ENCODE peak calls at places on chromosomes 4 and X, in four cellular contexts. Q is HL-60, H is K562, M is GM12878. S is an unnamed sample.
A peak's percentile ranks its signal among the peaks of the same experiment; 100 is the strongest.

GRCh38 chr4:39526810-39527295 is 386 bp downstream of the UGDH start:
- DNase-seq in Q (no peak), H (no peak), M (no peak), S (peak; percentile 18)

GRCh38 chr4:184801781-184802180 is 24.0 kb downstream of the ACSL1 start:
- DNase-seq in Q (no peak), H (no peak), M (no peak), S (no peak)

GRCh38 chr4:181194096-181194495 is 1049.1 kb upstream of the TENM3 start:
- DNase-seq in Q (no peak), H (no peak), M (no peak), S (no peak)

GRCh38 chr4:65367306-65367705 is 303.0 kb downstream of the EPHA5 start:
- DNase-seq in Q (no peak), H (no peak), M (no peak), S (no peak)

GRCh38 chr4:154004859-154005520 is 216.1 kb upstream of the SFRP2 start:
- DNase-seq in Q (no peak), H (no peak), M (no peak), S (no peak)

GRCh38 chrX:138756234-138756633 is 44.7 kb upstream of the FGF13 start:
- DNase-seq in Q (no peak), H (peak; percentile 8), M (no peak), S (no peak)

GRCh38 chr4:675036-675804 is 878 bp downstream of the MYL5 start:
- DNase-seq in Q (no peak), H (no peak), M (no peak), S (no peak)

GRCh38 chrX:49269010-49269767 is 404 bp upstream of the PPP1R3F start:
- DNase-seq in Q (peak; percentile 94), H (peak; percentile 94), M (peak; percentile 93), S (peak; percentile 69)

GRCh38 chr4:1868912-1869311 is 2.3 kb upstream of the NSD2 start:
- DNase-seq in Q (no peak), H (no peak), M (no peak), S (no peak)

GRCh38 chr4:182531555-182532162 is 288.5 kb downstream of the TENM3 start:
- DNase-seq in Q (no peak), H (no peak), M (no peak), S (no peak)

GRCh38 chr4:122827899-122828601 is 1.4 kb downstream of the FGF2 start:
- DNase-seq in Q (no peak), H (peak; percentile 67), M (peak; percentile 80), S (peak; percentile 55)

GRCh38 chr4:118112647-118113046 is 78.4 kb downstream of the NDST3 start:
- DNase-seq in Q (no peak), H (no peak), M (no peak), S (no peak)

GRCh38 chr4:153518001-153518400 is 51.8 kb downstream of the TMEM131L start:
- DNase-seq in Q (no peak), H (no peak), M (no peak), S (no peak)

GRCh38 chrX:121191779-121192178 is 144.4 kb downstream of the GLUD2 start:
- DNase-seq in Q (no peak), H (peak; percentile 84), M (no peak), S (no peak)

GRCh38 chrX:18428006-18428405 is 2.6 kb downstream of the CDKL5 start:
- DNase-seq in Q (no peak), H (no peak), M (no peak), S (no peak)

GRCh38 chrX:8319359-8319758 is 145.3 kb upstream of the VCX3B start:
- DNase-seq in Q (no peak), H (no peak), M (no peak), S (no peak)

GRCh38 chr4:77021614-77022089 is 54.1 kb downstream of the CCNI start:
- DNase-seq in Q (no peak), H (no peak), M (no peak), S (no peak)

GRCh38 chr4:53100801-53101581 is 238.9 kb downstream of the RASL11B start:
- DNase-seq in Q (no peak), H (no peak), M (no peak), S (no peak)

GRCh38 chr4:3657917-3658913 is 108.0 kb upstream of the ADRA2C start:
- DNase-seq in Q (no peak), H (no peak), M (no peak), S (no peak)

GRCh38 chr4:55793479-55793878 is 26.1 kb upstream of the EXOC1L start:
- DNase-seq in Q (no peak), H (no peak), M (no peak), S (no peak)

GRCh38 chr4:81981218-81981617 is 392.6 kb downstream of the HNRNPD start:
- DNase-seq in Q (no peak), H (no peak), M (no peak), S (no peak)

GRCh38 chr4:84482564-84483563 is 16.2 kb downstream of the NKX6-1 start:
- DNase-seq in Q (no peak), H (no peak), M (no peak), S (no peak)
- TF ChIP-seq SPI1 in Q (no peak), H (no peak), M (no peak), S (no peak)

GRCh38 chrX:123256378-123256777 is 72.3 kb downstream of the GRIA3 start:
- DNase-seq in Q (no peak), H (no peak), M (peak; percentile 24), S (no peak)

DNA sequence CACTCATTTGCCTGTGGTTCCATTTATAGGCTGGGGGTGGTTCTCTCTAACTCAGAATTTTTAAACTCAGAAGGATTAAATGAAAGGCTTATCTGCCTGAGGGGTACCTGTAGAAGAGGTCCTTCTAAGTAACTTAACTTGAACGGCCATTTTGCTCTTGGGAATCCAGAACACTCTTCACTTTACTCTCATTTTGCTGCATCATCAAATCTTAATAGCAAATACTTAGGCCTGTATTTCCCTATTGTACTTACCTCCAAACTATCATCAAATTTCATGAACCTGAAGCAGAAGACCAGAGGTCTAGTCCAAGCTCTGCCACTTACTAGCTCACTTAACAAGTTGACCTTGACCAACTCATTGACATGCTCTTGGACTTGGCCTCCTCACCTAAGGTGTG is 70.4 kb downstream of the GRIA3 start:
- DNase-seq in Q (no peak), H (no peak), M (no peak), S (no peak)
- TF ChIP-seq SPI1 in Q (no peak), H (no peak), M (no peak), S (no peak)

GRCh38 chr4:152099061-152099425 is 338.2 kb upstream of the GATB start:
- DNase-seq in Q (no peak), H (no peak), M (no peak), S (no peak)

GRCh38 chr4:152099555-152099954 is 338.7 kb upstream of the GATB start:
- DNase-seq in Q (no peak), H (no peak), M (no peak), S (no peak)

GRCh38 chr4:152102184-152103000 is 341.6 kb upstream of the GATB start:
- DNase-seq in Q (no peak), H (no peak), M (no peak), S (no peak)

GRCh38 chr4:152101546-152102183 is 340.9 kb upstream of the GATB start:
- DNase-seq in Q (no peak), H (no peak), M (no peak), S (no peak)

DNA sequence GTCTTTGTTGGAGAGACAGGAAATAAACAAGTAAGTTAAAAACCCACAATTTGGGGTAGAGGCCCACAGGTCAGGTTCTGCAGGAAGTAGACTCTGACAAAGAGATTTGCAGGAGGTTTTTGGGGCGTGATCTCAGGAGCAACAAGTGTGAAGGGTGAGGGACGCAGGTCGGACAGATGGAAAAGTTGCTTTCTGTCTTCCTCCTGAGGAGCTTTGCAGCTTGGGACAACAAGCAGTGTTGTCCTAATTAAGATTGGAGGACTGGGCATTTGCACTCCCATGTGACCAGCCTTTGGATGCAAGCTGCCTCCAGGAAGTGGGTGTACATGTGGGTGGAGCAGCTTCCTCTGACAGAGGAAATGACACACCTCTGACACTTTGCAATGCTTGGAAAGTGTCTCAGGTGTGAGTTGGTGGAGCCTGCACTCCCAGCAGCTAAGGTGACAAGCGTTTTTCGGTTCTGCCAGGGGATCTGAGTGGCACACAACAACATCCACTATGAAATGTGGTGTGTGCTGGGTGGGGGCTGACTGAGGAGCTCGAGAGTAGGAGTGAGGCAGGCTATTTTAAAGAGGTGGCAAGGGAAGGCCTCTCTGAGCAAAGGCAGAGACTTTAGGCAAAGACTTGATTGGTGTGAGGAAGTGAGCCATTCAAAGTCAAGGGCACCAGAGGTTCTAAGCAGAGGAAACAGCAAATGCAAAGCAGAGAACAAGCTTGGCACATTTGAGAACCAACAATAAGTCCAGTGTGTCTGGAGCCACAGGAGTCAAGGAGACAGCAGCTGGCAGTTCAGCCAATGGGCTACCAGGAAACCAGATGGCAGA is 339.8 kb upstream of the GATB start:
- DNase-seq in Q (no peak), H (no peak), M (no peak), S (peak; percentile 29)
- TF ChIP-seq SPI1 in Q (no peak), H (no peak), M (peak; percentile 41), S (peak; percentile 63)

GRCh38 chr4:89704651-89705395 is 132.1 kb downstream of the SNCA start:
- DNase-seq in Q (no peak), H (no peak), M (no peak), S (no peak)
- TF ChIP-seq SPI1 in Q (no peak), H (no peak), M (no peak), S (no peak)

DNA sequence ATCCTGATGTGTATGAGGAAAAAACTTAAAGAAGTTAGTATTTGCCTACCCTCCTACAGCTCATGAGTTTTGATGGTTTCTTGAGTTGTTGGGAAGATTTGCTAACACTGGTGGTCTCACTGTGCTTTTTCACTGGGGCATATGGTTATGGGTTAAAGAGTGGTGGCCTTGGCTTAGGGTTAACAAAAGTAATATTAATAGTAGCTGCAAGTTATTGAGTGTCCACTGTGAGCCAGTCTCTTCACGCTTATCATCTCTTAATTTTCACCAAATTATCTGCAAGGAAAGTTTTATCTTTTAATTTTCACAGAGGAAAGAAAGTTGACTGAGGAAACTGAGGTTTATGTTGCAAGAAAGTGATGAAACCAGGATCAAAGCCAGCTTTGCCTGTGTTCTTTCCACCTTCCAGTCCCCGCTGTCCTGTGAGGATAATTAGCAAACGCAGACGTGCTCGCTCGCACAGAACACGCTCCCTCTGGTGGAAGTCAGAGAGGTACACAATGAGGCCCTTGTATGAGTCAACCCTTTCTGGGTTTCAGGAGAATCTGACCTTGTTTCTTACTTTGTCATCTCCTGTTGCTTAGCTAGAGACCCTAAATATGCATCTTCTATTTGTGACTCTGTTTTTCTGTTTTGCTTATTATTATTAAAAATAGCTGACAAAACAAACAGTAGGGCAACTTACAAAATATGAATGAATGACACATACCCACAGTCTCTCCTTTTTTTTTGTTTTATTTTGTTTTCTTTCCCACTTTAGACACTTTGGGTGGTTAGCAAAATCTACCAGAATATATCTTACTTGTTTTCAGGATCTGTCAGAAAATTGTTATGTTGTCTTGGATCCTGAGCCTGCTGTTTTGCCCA is 94.3 kb downstream of the DDIT4L start:
- DNase-seq in Q (peak; percentile 33), H (peak; percentile 51), M (peak; percentile 36), S (no peak)
- TF ChIP-seq SPI1 in Q (no peak), H (no peak), M (no peak), S (no peak)